ENCODE peak calls at places on chromosomes 12 and 14, in seven cellular contexts. One of them, this sample, is unnamed.

GRCh38 chr14:105315941-105316562 is 1.5 kb downstream of the PACS2 start:
- DNase-seq in trophoblast cell: peak
- DNase-seq in H1: no peak
- DNase-seq in IMR-90: no peak
- DNase-seq in mesenchymal stem cell: peak
- DNase-seq in H9: peak
- DNase-seq in neuronal stem cell: no peak
- DNase-seq in this sample: no peak

GRCh38 chr14:36874396-36875138 is 212.9 kb downstream of the PAX9 start:
- DNase-seq in H9: no peak
- DNase-seq in mesenchymal stem cell: no peak
- DNase-seq in neuronal stem cell: no peak
- DNase-seq in trophoblast cell: no peak
- DNase-seq in IMR-90: no peak
- DNase-seq in H1: no peak
- DNase-seq in this sample: no peak

GRCh38 chr14:34593740-34594375 is 36.1 kb downstream of the SNX6 start:
- DNase-seq in trophoblast cell: no peak
- DNase-seq in H1: no peak
- DNase-seq in IMR-90: peak
- DNase-seq in mesenchymal stem cell: no peak
- DNase-seq in neuronal stem cell: no peak
- DNase-seq in H9: no peak
- DNase-seq in this sample: no peak

GRCh38 chr12:58656254-58657009 is 263.9 kb downstream of the LRIG3 start:
- DNase-seq in IMR-90: no peak
- DNase-seq in trophoblast cell: no peak
- DNase-seq in H1: no peak
- DNase-seq in neuronal stem cell: no peak
- DNase-seq in mesenchymal stem cell: no peak
- DNase-seq in H9: no peak
- DNase-seq in this sample: no peak

GRCh38 chr12:91395628-91396027 is 213.0 kb upstream of the DCN start:
- DNase-seq in neuronal stem cell: no peak
- DNase-seq in trophoblast cell: no peak
- DNase-seq in H1: no peak
- DNase-seq in IMR-90: no peak
- DNase-seq in mesenchymal stem cell: no peak
- DNase-seq in H9: no peak
- DNase-seq in this sample: no peak

GRCh38 chr12:7129647-7130536 is at the start of gene CLSTN3:
- DNase-seq in neuronal stem cell: peak
- DNase-seq in mesenchymal stem cell: peak
- DNase-seq in IMR-90: peak
- DNase-seq in trophoblast cell: no peak
- DNase-seq in H9: peak
- DNase-seq in H1: no peak
- DNase-seq in this sample: peak

GRCh38 chr14:56268039-56268438 is 149.8 kb downstream of the PELI2 start:
- DNase-seq in H9: no peak
- DNase-seq in IMR-90: peak
- DNase-seq in trophoblast cell: no peak
- DNase-seq in H1: no peak
- DNase-seq in neuronal stem cell: no peak
- DNase-seq in mesenchymal stem cell: no peak
- DNase-seq in this sample: no peak

GRCh38 chr14:65006251-65006721 is 19.6 kb downstream of the FNTB start:
- DNase-seq in H9: no peak
- DNase-seq in IMR-90: no peak
- DNase-seq in H1: no peak
- DNase-seq in mesenchymal stem cell: peak
- DNase-seq in neuronal stem cell: no peak
- DNase-seq in trophoblast cell: no peak
- DNase-seq in this sample: no peak

GRCh38 chr12:50017047-50017446 is 8.2 kb downstream of the RACGAP1 start:
- DNase-seq in H9: no peak
- DNase-seq in H1: no peak
- DNase-seq in neuronal stem cell: no peak
- DNase-seq in IMR-90: peak
- DNase-seq in trophoblast cell: no peak
- DNase-seq in mesenchymal stem cell: peak
- DNase-seq in this sample: no peak

GRCh38 chr12:29041621-29042020 is 107.5 kb upstream of the FAR2 start:
- DNase-seq in IMR-90: peak
- DNase-seq in mesenchymal stem cell: peak
- DNase-seq in trophoblast cell: no peak
- DNase-seq in H1: no peak
- DNase-seq in neuronal stem cell: no peak
- DNase-seq in H9: no peak
- DNase-seq in this sample: no peak

GRCh38 chr12:22986997-22987396 is 362.0 kb downstream of the ETNK1 start:
- DNase-seq in trophoblast cell: no peak
- DNase-seq in neuronal stem cell: no peak
- DNase-seq in H1: no peak
- DNase-seq in mesenchymal stem cell: no peak
- DNase-seq in IMR-90: no peak
- DNase-seq in H9: no peak
- DNase-seq in this sample: no peak
- H2AK5ac ChIP-seq in trophoblast cell: no peak
- H2AK5ac ChIP-seq in neuronal stem cell: no peak
- H2AK5ac ChIP-seq in H1: no peak
- H2AK5ac ChIP-seq in mesenchymal stem cell: no peak
- H2AK5ac ChIP-seq in IMR-90: no peak
- H2AK5ac ChIP-seq in H9: no peak
- H2AK5ac ChIP-seq in this sample: no peak

DNA sequence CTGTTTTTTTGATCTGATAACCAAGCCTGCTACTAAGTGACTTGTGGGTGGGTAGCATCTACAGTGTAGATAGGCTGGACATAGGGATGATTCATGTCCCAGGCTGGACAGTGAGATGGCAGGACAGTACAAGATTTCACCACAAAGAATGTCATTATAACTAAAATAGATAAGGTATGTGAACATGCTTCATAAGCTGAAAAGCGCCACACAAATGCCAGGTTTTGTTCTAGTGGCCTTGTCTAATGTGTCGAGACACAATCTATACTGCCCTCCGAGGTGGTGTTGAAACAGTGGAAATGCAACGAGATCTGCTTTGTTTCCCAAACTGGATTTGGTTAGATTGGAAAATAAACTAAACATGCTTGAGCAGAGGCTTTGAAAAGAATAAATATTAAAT is 4.4 kb downstream of the LGALS3 start:
- DNase-seq in neuronal stem cell: no peak
- DNase-seq in trophoblast cell: peak
- DNase-seq in H9: no peak
- DNase-seq in IMR-90: peak
- DNase-seq in H1: no peak
- DNase-seq in mesenchymal stem cell: peak
- DNase-seq in this sample: no peak
- H2AK5ac ChIP-seq in neuronal stem cell: no peak
- H2AK5ac ChIP-seq in trophoblast cell: no peak
- H2AK5ac ChIP-seq in H9: no peak
- H2AK5ac ChIP-seq in IMR-90: no peak
- H2AK5ac ChIP-seq in H1: no peak
- H2AK5ac ChIP-seq in mesenchymal stem cell: no peak
- H2AK5ac ChIP-seq in this sample: no peak

DNA sequence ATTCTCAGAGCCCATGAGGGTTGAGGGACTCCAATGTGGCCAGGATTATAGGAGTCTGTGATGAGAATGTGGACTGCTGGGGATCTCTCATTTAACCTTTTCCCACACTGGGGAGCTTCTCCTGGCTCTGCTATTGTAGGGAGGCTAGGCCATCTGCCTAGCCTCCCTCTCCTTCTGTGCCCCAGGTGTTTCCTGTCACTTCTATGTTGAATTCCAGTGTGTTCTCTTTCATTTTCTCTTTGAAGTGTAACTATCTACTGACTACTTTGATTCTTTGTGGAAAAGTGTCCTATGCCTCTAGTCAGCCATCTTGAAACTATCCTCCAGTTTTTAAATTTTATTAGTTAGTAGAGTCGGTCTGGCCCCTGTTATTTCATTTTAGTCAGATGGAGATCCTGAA is 53.4 kb upstream of the ABCD2 start:
- DNase-seq in neuronal stem cell: no peak
- DNase-seq in mesenchymal stem cell: no peak
- DNase-seq in H9: no peak
- DNase-seq in trophoblast cell: no peak
- DNase-seq in IMR-90: no peak
- DNase-seq in H1: no peak
- DNase-seq in this sample: no peak
- H2AK5ac ChIP-seq in neuronal stem cell: no peak
- H2AK5ac ChIP-seq in mesenchymal stem cell: no peak
- H2AK5ac ChIP-seq in H9: no peak
- H2AK5ac ChIP-seq in trophoblast cell: no peak
- H2AK5ac ChIP-seq in IMR-90: no peak
- H2AK5ac ChIP-seq in H1: no peak
- H2AK5ac ChIP-seq in this sample: no peak

GRCh38 chr14:68132722-68133121 is 313.1 kb downstream of the RAD51B start:
- DNase-seq in mesenchymal stem cell: no peak
- DNase-seq in trophoblast cell: no peak
- DNase-seq in H1: no peak
- DNase-seq in H9: no peak
- DNase-seq in IMR-90: no peak
- DNase-seq in neuronal stem cell: no peak
- DNase-seq in this sample: no peak

GRCh38 chr14:68133856-68134255 is 314.3 kb downstream of the RAD51B start:
- DNase-seq in H9: no peak
- DNase-seq in trophoblast cell: no peak
- DNase-seq in H1: no peak
- DNase-seq in neuronal stem cell: no peak
- DNase-seq in IMR-90: no peak
- DNase-seq in mesenchymal stem cell: no peak
- DNase-seq in this sample: no peak

GRCh38 chr14:68135028-68135427 is 315.4 kb downstream of the RAD51B start:
- DNase-seq in mesenchymal stem cell: no peak
- DNase-seq in neuronal stem cell: no peak
- DNase-seq in IMR-90: no peak
- DNase-seq in H1: no peak
- DNase-seq in trophoblast cell: no peak
- DNase-seq in H9: no peak
- DNase-seq in this sample: no peak

GRCh38 chr14:68137704-68138619 is 318.4 kb downstream of the RAD51B start:
- DNase-seq in IMR-90: peak
- DNase-seq in H9: peak
- DNase-seq in neuronal stem cell: peak
- DNase-seq in mesenchymal stem cell: peak
- DNase-seq in trophoblast cell: peak
- DNase-seq in H1: peak
- DNase-seq in this sample: peak

DNA sequence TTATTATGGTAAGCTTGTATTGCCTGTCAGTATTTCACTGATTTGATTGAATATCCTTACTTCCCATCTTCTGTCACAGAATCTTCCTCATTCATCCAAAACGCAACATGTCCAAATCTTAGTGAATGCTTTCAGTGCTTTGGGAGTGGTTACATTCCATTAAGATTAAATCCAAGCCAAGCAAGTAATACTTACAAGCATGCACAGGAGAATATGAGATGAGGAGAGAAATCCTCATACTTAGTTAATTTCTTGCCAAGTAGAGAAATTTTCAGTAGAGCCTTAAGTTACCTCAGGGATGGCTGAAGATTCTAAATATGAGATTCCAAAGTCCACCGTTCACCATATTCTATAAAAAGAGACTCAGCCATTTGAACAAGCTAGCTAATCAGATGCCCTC is 316.0 kb downstream of the RAD51B start:
- DNase-seq in IMR-90: peak
- DNase-seq in H9: no peak
- DNase-seq in neuronal stem cell: no peak
- DNase-seq in trophoblast cell: no peak
- DNase-seq in mesenchymal stem cell: no peak
- DNase-seq in H1: no peak
- DNase-seq in this sample: no peak
- H2AK5ac ChIP-seq in IMR-90: no peak
- H2AK5ac ChIP-seq in H9: no peak
- H2AK5ac ChIP-seq in neuronal stem cell: no peak
- H2AK5ac ChIP-seq in trophoblast cell: no peak
- H2AK5ac ChIP-seq in mesenchymal stem cell: peak
- H2AK5ac ChIP-seq in H1: no peak
- H2AK5ac ChIP-seq in this sample: no peak

GRCh38 chr14:26486922-26487321 is 110.9 kb downstream of the NOVA1 start:
- DNase-seq in IMR-90: no peak
- DNase-seq in neuronal stem cell: no peak
- DNase-seq in trophoblast cell: no peak
- DNase-seq in H9: no peak
- DNase-seq in H1: no peak
- DNase-seq in mesenchymal stem cell: no peak
- DNase-seq in this sample: no peak
- H2AK5ac ChIP-seq in IMR-90: no peak
- H2AK5ac ChIP-seq in neuronal stem cell: no peak
- H2AK5ac ChIP-seq in trophoblast cell: no peak
- H2AK5ac ChIP-seq in H9: no peak
- H2AK5ac ChIP-seq in H1: no peak
- H2AK5ac ChIP-seq in mesenchymal stem cell: no peak
- H2AK5ac ChIP-seq in this sample: no peak

GRCh38 chr12:113298861-113299545 is 35.9 kb downstream of the SLC8B1 start:
- DNase-seq in neuronal stem cell: no peak
- DNase-seq in mesenchymal stem cell: no peak
- DNase-seq in H1: no peak
- DNase-seq in trophoblast cell: no peak
- DNase-seq in IMR-90: no peak
- DNase-seq in H9: no peak
- DNase-seq in this sample: no peak
- H2AK5ac ChIP-seq in neuronal stem cell: no peak
- H2AK5ac ChIP-seq in mesenchymal stem cell: peak
- H2AK5ac ChIP-seq in H1: peak
- H2AK5ac ChIP-seq in trophoblast cell: peak
- H2AK5ac ChIP-seq in IMR-90: peak
- H2AK5ac ChIP-seq in H9: no peak
- H2AK5ac ChIP-seq in this sample: peak

DNA sequence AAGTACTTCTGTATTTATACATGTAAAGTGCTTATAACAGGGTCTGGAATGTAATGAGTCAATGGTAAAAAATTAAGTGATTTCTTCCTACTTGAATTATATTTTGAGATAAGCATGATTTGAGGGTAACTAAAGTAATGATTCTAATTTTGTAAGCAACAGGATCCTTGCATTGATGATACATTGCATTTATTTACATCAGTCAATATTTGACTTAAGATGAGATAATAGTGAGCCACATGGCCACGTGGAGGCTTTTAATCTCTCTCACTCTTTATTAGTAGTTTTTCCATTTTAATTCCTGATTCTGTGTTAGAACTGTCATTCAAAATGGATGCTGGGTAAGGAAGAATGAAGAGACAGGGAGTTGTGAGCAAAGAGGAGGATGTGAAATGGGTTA is 298.1 kb upstream of the PRICKLE1 start:
- DNase-seq in H9: no peak
- DNase-seq in H1: no peak
- DNase-seq in trophoblast cell: no peak
- DNase-seq in IMR-90: peak
- DNase-seq in mesenchymal stem cell: no peak
- DNase-seq in neuronal stem cell: no peak
- DNase-seq in this sample: no peak
- H2AK5ac ChIP-seq in H9: no peak
- H2AK5ac ChIP-seq in H1: no peak
- H2AK5ac ChIP-seq in trophoblast cell: no peak
- H2AK5ac ChIP-seq in IMR-90: no peak
- H2AK5ac ChIP-seq in mesenchymal stem cell: no peak
- H2AK5ac ChIP-seq in neuronal stem cell: no peak
- H2AK5ac ChIP-seq in this sample: no peak

GRCh38 chr12:51846911-51847829 is 1.3 kb downstream of the FIGNL2 start:
- DNase-seq in IMR-90: no peak
- DNase-seq in H9: peak
- DNase-seq in trophoblast cell: peak
- DNase-seq in mesenchymal stem cell: peak
- DNase-seq in H1: no peak
- DNase-seq in neuronal stem cell: peak
- DNase-seq in this sample: peak
- H2AK5ac ChIP-seq in IMR-90: no peak
- H2AK5ac ChIP-seq in H9: no peak
- H2AK5ac ChIP-seq in trophoblast cell: peak
- H2AK5ac ChIP-seq in mesenchymal stem cell: no peak
- H2AK5ac ChIP-seq in H1: no peak
- H2AK5ac ChIP-seq in neuronal stem cell: peak
- H2AK5ac ChIP-seq in this sample: no peak

GRCh38 chr12:2390133-2390532 is 337.3 kb downstream of the CACNA1C start:
- DNase-seq in trophoblast cell: no peak
- DNase-seq in neuronal stem cell: no peak
- DNase-seq in H1: no peak
- DNase-seq in IMR-90: no peak
- DNase-seq in H9: no peak
- DNase-seq in mesenchymal stem cell: no peak
- DNase-seq in this sample: no peak
- H2AK5ac ChIP-seq in trophoblast cell: no peak
- H2AK5ac ChIP-seq in neuronal stem cell: no peak
- H2AK5ac ChIP-seq in H1: no peak
- H2AK5ac ChIP-seq in IMR-90: no peak
- H2AK5ac ChIP-seq in H9: no peak
- H2AK5ac ChIP-seq in mesenchymal stem cell: no peak
- H2AK5ac ChIP-seq in this sample: no peak